ENCODE peak calls at places on chromosomes 12 and 14, in six cellular contexts. One of them, this sample, is unnamed.

GRCh38 chr12:104588048-104588942 is 131.5 kb downstream of the CHST11 start:
- DNase-seq in trophoblast cell: peak
- DNase-seq in H9: no peak
- DNase-seq in IMR-90: peak
- DNase-seq in H1: no peak
- DNase-seq in mesenchymal stem cell: peak
- DNase-seq in this sample: no peak

GRCh38 chr12:52147367-52147972 is 44.3 kb downstream of the KRT80 start:
- DNase-seq in trophoblast cell: peak
- DNase-seq in H9: peak
- DNase-seq in IMR-90: peak
- DNase-seq in H1: no peak
- DNase-seq in mesenchymal stem cell: peak
- DNase-seq in this sample: no peak

GRCh38 chr12:32102234-32102633 is 4.4 kb upstream of the BICD1 start:
- DNase-seq in trophoblast cell: no peak
- DNase-seq in H9: no peak
- DNase-seq in IMR-90: no peak
- DNase-seq in H1: no peak
- DNase-seq in mesenchymal stem cell: no peak
- DNase-seq in this sample: no peak

GRCh38 chr14:102590667-102591099 is 1.8 kb upstream of the RCOR1 start:
- DNase-seq in trophoblast cell: peak
- DNase-seq in H9: peak
- DNase-seq in IMR-90: peak
- DNase-seq in H1: peak
- DNase-seq in mesenchymal stem cell: peak
- DNase-seq in this sample: no peak

GRCh38 chr14:70718383-70719123 is 76.8 kb downstream of the TTC9 start:
- DNase-seq in trophoblast cell: no peak
- DNase-seq in H9: no peak
- DNase-seq in IMR-90: no peak
- DNase-seq in H1: no peak
- DNase-seq in mesenchymal stem cell: no peak
- DNase-seq in this sample: no peak

GRCh38 chr12:51240971-51241370 is 2.3 kb downstream of the DAZAP2 start:
- DNase-seq in trophoblast cell: peak
- DNase-seq in H9: no peak
- DNase-seq in IMR-90: peak
- DNase-seq in H1: no peak
- DNase-seq in mesenchymal stem cell: no peak
- DNase-seq in this sample: no peak

GRCh38 chr12:62930546-62931425 is 4.2 kb downstream of the PPM1H start:
- DNase-seq in trophoblast cell: no peak
- DNase-seq in H9: no peak
- DNase-seq in IMR-90: peak
- DNase-seq in H1: no peak
- DNase-seq in mesenchymal stem cell: no peak
- DNase-seq in this sample: no peak

GRCh38 chr12:53061404-53062010 is 11.6 kb downstream of the TNS2 start:
- DNase-seq in trophoblast cell: peak
- DNase-seq in H9: peak
- DNase-seq in IMR-90: no peak
- DNase-seq in H1: no peak
- DNase-seq in mesenchymal stem cell: no peak
- DNase-seq in this sample: no peak

GRCh38 chr14:34498684-34499412 is 36.8 kb upstream of the SPTSSA start:
- DNase-seq in trophoblast cell: no peak
- DNase-seq in H9: peak
- DNase-seq in IMR-90: peak
- DNase-seq in H1: no peak
- DNase-seq in mesenchymal stem cell: peak
- DNase-seq in this sample: no peak

GRCh38 chr12:21882635-21883034 is 58.6 kb downstream of the ABCC9 start:
- DNase-seq in trophoblast cell: no peak
- DNase-seq in H9: no peak
- DNase-seq in IMR-90: no peak
- DNase-seq in H1: no peak
- DNase-seq in mesenchymal stem cell: no peak
- DNase-seq in this sample: no peak

GRCh38 chr12:128178551-128178950 is 88.4 kb upstream of the TMEM132C start:
- DNase-seq in trophoblast cell: no peak
- DNase-seq in H9: no peak
- DNase-seq in IMR-90: no peak
- DNase-seq in H1: no peak
- DNase-seq in mesenchymal stem cell: no peak
- DNase-seq in this sample: no peak

GRCh38 chr12:85057370-85057963 is 21.3 kb downstream of the LRRIQ1 start:
- DNase-seq in trophoblast cell: peak
- DNase-seq in H9: peak
- DNase-seq in IMR-90: peak
- DNase-seq in H1: peak
- DNase-seq in mesenchymal stem cell: peak
- DNase-seq in this sample: peak

GRCh38 chr14:35164849-35165248 is 42.5 kb downstream of the PRORP start:
- DNase-seq in trophoblast cell: no peak
- DNase-seq in H9: no peak
- DNase-seq in IMR-90: no peak
- DNase-seq in H1: no peak
- DNase-seq in mesenchymal stem cell: no peak
- DNase-seq in this sample: no peak

GRCh38 chr14:100313464-100314230 is 7.4 kb upstream of the SLC25A29 start:
- DNase-seq in trophoblast cell: no peak
- DNase-seq in H9: no peak
- DNase-seq in IMR-90: no peak
- DNase-seq in H1: no peak
- DNase-seq in mesenchymal stem cell: no peak
- DNase-seq in this sample: no peak

GRCh38 chr12:107560194-107560905 is 125.2 kb upstream of the PWP1 start:
- DNase-seq in trophoblast cell: no peak
- DNase-seq in H9: peak
- DNase-seq in IMR-90: no peak
- DNase-seq in H1: no peak
- DNase-seq in mesenchymal stem cell: no peak
- DNase-seq in this sample: peak

DNA sequence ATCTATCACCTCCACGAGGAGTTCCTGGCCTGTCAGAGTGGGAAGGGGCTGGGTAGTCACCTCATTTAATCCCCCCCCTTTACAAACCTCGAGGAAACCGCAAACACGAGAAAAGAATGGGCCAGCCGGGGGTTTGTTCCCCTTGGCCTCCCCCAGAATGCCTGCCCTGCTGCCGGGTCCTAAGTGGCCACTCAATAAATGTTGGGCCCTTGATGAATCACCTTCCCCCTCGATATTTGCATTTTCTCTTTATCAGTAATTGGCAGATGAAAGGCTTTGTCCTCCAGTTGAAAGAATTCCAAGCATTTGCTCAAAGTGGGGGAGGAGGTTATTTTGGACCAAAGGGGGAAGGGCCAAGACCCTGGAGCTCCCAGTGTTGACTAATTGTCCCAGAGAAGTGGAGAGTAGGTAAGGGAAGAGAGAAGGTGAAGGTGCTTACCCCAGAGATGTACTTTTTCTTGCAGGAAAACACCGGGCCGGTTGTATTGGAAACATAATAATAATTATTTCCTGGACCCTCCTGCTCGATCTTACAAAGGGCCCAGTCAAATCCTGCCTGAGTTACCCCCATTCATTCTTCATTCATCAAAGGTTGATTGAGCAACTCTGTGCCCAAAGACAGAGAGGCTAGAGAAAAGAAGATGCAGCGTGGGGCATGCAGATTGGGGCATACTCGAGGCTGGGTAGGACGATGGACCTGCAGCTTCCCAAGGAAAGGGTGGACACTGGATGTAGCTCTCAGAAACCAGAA is 1.9 kb upstream of the KDM2B start:
- DNase-seq in trophoblast cell: no peak
- DNase-seq in H9: peak
- DNase-seq in IMR-90: no peak
- DNase-seq in H1: peak
- DNase-seq in mesenchymal stem cell: no peak
- DNase-seq in this sample: peak
- H2BK5ac ChIP-seq in trophoblast cell: peak
- H2BK5ac ChIP-seq in H9: no peak
- H2BK5ac ChIP-seq in IMR-90: no peak
- H2BK5ac ChIP-seq in H1: peak
- H2BK5ac ChIP-seq in mesenchymal stem cell: no peak
- H2BK5ac ChIP-seq in this sample: no peak

GRCh38 chr14:83660597-83660996 is 1869.3 kb upstream of the FLRT2 start:
- DNase-seq in trophoblast cell: no peak
- DNase-seq in H9: no peak
- DNase-seq in IMR-90: no peak
- DNase-seq in H1: no peak
- DNase-seq in mesenchymal stem cell: no peak
- DNase-seq in this sample: no peak
- H4K91ac ChIP-seq in trophoblast cell: no peak
- H4K91ac ChIP-seq in H9: no peak
- H4K91ac ChIP-seq in IMR-90: no peak
- H4K91ac ChIP-seq in H1: no peak
- H4K91ac ChIP-seq in mesenchymal stem cell: no peak
- H4K91ac ChIP-seq in this sample: no peak

GRCh38 chr12:4269279-4269991 is 4.1 kb upstream of the CCND2 start:
- DNase-seq in trophoblast cell: no peak
- DNase-seq in H9: peak
- DNase-seq in IMR-90: peak
- DNase-seq in H1: peak
- DNase-seq in mesenchymal stem cell: peak
- DNase-seq in this sample: peak

GRCh38 chr12:4271433-4272013 is 2.0 kb upstream of the CCND2 start:
- DNase-seq in trophoblast cell: no peak
- DNase-seq in H9: no peak
- DNase-seq in IMR-90: no peak
- DNase-seq in H1: peak
- DNase-seq in mesenchymal stem cell: peak
- DNase-seq in this sample: no peak

GRCh38 chr12:4268549-4269181 is 4.9 kb upstream of the CCND2 start:
- DNase-seq in trophoblast cell: no peak
- DNase-seq in H9: no peak
- DNase-seq in IMR-90: no peak
- DNase-seq in H1: no peak
- DNase-seq in mesenchymal stem cell: peak
- DNase-seq in this sample: no peak

GRCh38 chr12:4270670-4271432 is 2.7 kb upstream of the CCND2 start:
- DNase-seq in trophoblast cell: no peak
- DNase-seq in H9: peak
- DNase-seq in IMR-90: no peak
- DNase-seq in H1: peak
- DNase-seq in mesenchymal stem cell: peak
- DNase-seq in this sample: peak

DNA sequence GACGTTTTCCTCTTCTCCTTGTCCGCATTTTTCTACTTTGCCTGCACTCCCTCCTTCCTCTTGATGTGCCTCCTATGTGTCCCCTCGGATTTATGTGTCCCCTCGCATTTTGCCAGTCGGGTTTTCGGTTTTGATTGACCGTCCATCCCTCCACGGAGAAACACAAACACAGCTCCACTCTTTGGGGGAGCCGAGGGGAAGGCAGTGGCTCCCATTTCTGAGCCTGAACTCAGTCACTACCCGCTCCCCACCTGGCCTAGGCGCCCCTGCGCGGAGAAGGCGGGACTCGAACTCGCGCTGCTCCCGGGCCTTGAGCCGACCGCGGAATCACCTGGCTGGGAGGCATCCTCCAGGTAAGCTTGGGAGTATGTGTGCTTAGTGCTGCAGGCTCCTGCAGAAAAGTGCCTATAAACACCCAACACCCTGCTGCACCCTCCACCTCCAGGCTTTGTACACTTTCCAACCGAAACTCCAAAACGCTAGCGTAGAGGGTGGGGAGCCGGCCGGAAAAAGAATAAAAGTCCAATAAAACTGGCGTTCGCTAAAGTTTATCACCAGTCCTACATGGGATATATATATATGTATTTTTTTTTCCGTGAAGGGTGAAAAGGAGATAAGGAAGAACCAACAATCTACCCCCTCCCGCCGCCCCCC is 3.4 kb upstream of the CCND2 start:
- DNase-seq in trophoblast cell: no peak
- DNase-seq in H9: peak
- DNase-seq in IMR-90: no peak
- DNase-seq in H1: peak
- DNase-seq in mesenchymal stem cell: no peak
- DNase-seq in this sample: no peak
- H2BK5ac ChIP-seq in trophoblast cell: no peak
- H2BK5ac ChIP-seq in H9: no peak
- H2BK5ac ChIP-seq in IMR-90: no peak
- H2BK5ac ChIP-seq in H1: peak
- H2BK5ac ChIP-seq in mesenchymal stem cell: no peak
- H2BK5ac ChIP-seq in this sample: peak

GRCh38 chr14:95228240-95228639 is 70.9 kb upstream of the DICER1 start:
- DNase-seq in trophoblast cell: no peak
- DNase-seq in H9: no peak
- DNase-seq in IMR-90: no peak
- DNase-seq in H1: no peak
- DNase-seq in mesenchymal stem cell: no peak
- DNase-seq in this sample: no peak

GRCh38 chr14:95222870-95223398 is 65.6 kb upstream of the DICER1 start:
- DNase-seq in trophoblast cell: no peak
- DNase-seq in H9: no peak
- DNase-seq in IMR-90: peak
- DNase-seq in H1: no peak
- DNase-seq in mesenchymal stem cell: peak
- DNase-seq in this sample: no peak

GRCh38 chr14:95226801-95227200 is 69.5 kb upstream of the DICER1 start:
- DNase-seq in trophoblast cell: no peak
- DNase-seq in H9: no peak
- DNase-seq in IMR-90: no peak
- DNase-seq in H1: no peak
- DNase-seq in mesenchymal stem cell: no peak
- DNase-seq in this sample: no peak

GRCh38 chr14:95227279-95227860 is 70.0 kb upstream of the DICER1 start:
- DNase-seq in trophoblast cell: no peak
- DNase-seq in H9: no peak
- DNase-seq in IMR-90: peak
- DNase-seq in H1: no peak
- DNase-seq in mesenchymal stem cell: no peak
- DNase-seq in this sample: no peak

GRCh38 chr14:95225251-95225887 is 68.0 kb upstream of the DICER1 start:
- DNase-seq in trophoblast cell: no peak
- DNase-seq in H9: no peak
- DNase-seq in IMR-90: no peak
- DNase-seq in H1: no peak
- DNase-seq in mesenchymal stem cell: no peak
- DNase-seq in this sample: no peak
- H4K91ac ChIP-seq in trophoblast cell: peak
- H4K91ac ChIP-seq in H9: no peak
- H4K91ac ChIP-seq in IMR-90: no peak
- H4K91ac ChIP-seq in H1: no peak
- H4K91ac ChIP-seq in mesenchymal stem cell: no peak
- H4K91ac ChIP-seq in this sample: no peak